ENCODE peak calls at places on chromosomes 4 and X, in five cellular contexts. L is SK-N-SH, U is HepG2, K is K562, G is GM12878. Y is an unnamed sample. For H3K27me3, the result is how much of the 10 kb centered on the place peaks cover.

GRCh38 chrX:111100191-111100590 is 4.2 kb downstream of the PAK3 start:
- DNase-seq in L (peak), U (peak), K (peak), G (no peak), Y (peak)

GRCh38 chr4:2071912-2072867 is 13.1 kb downstream of the NAT8L start:
- DNase-seq in L (peak), U (peak), K (no peak), G (no peak), Y (no peak)

GRCh38 chrX:8907678-8908077 is 106.5 kb upstream of the FAM9A start:
- DNase-seq in L (no peak), U (no peak), K (no peak), G (no peak), Y (no peak)

GRCh38 chrX:82756272-82756671 is 751.8 kb upstream of the POU3F4 start:
- DNase-seq in L (no peak), U (no peak), K (no peak), G (no peak), Y (no peak)

GRCh38 chr4:34615315-34615714 is 1629.0 kb downstream of the ARAP2 start:
- DNase-seq in L (no peak), U (no peak), K (no peak), G (no peak), Y (no peak)

GRCh38 chrX:130260316-130260715 is 8.4 kb downstream of the ZNF280C start:
- DNase-seq in L (no peak), U (no peak), K (peak), G (no peak), Y (peak)

GRCh38 chrX:115189110-115189509 is at the start of gene RBMXL3:
- DNase-seq in L (no peak), U (no peak), K (peak), G (no peak), Y (no peak)

GRCh38 chrX:12979011-12979629 is 4.2 kb downstream of the TMSB4X start:
- DNase-seq in L (no peak), U (no peak), K (no peak), G (no peak), Y (no peak)

GRCh38 chr4:19002170-19002569 is 980.6 kb upstream of the LCORL start:
- DNase-seq in L (no peak), U (no peak), K (no peak), G (no peak), Y (no peak)

GRCh38 chr4:155403886-155404285 is 27.1 kb upstream of the MAP9 start:
- DNase-seq in L (peak), U (no peak), K (no peak), G (no peak), Y (peak)

GRCh38 chr4:8854016-8854415 is 17.6 kb downstream of the HMX1 start:
- DNase-seq in L (no peak), U (no peak), K (no peak), G (no peak), Y (no peak)

GRCh38 chr4:8854866-8855265 is 16.8 kb downstream of the HMX1 start:
- DNase-seq in L (no peak), U (no peak), K (no peak), G (no peak), Y (no peak)

GRCh38 chr4:8857682-8858187 is 13.9 kb downstream of the HMX1 start:
- DNase-seq in L (no peak), U (no peak), K (no peak), G (no peak), Y (no peak)

GRCh38 chr4:8856835-8857590 is 14.6 kb downstream of the HMX1 start:
- DNase-seq in L (no peak), U (no peak), K (no peak), G (no peak), Y (no peak)

DNA sequence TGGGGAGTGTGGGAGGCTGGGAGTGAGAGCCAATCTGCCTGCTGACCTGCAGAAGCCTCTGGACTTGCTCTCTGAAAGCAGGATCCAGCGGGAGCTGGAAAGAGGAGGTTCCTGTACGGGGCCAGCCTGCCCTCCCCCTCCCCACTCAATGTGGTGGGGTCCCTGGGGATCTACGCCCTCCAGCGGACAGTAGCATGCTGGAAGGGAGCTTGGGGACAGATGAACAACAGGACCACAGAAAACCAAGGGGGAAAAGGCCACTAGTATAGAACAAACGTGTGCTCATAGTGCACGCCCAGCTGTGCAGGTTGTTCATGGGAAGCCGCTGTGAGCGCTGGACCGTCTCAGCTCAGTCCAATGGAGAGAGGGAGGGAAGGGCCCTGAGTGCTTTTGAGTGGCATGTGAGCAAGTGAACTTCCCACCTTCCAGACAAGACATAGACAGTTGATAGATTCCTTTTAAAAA is 15.8 kb downstream of the HMX1 start:
- DNase-seq in L (no peak), U (no peak), K (no peak), G (no peak), Y (no peak)
- H3K27me3 ChIP-seq in L (under half), U (under half), K (half or more), G (under half), Y (under half)

GRCh38 chr4:85747871-85748491 is 273.0 kb downstream of the ARHGAP24 start:
- DNase-seq in L (peak), U (peak), K (peak), G (no peak), Y (peak)
- TF ChIP-seq ZBTB33 in L (no peak), U (no peak), K (no peak), G (no peak), Y (no peak)

GRCh38 chr4:158786155-158786581 is 17.3 kb downstream of the FNIP2 start:
- DNase-seq in L (no peak), U (no peak), K (no peak), G (no peak), Y (no peak)
- H3K27me3 ChIP-seq in L (under half), U (under half), K (under half), G (under half), Y (under half)

DNA sequence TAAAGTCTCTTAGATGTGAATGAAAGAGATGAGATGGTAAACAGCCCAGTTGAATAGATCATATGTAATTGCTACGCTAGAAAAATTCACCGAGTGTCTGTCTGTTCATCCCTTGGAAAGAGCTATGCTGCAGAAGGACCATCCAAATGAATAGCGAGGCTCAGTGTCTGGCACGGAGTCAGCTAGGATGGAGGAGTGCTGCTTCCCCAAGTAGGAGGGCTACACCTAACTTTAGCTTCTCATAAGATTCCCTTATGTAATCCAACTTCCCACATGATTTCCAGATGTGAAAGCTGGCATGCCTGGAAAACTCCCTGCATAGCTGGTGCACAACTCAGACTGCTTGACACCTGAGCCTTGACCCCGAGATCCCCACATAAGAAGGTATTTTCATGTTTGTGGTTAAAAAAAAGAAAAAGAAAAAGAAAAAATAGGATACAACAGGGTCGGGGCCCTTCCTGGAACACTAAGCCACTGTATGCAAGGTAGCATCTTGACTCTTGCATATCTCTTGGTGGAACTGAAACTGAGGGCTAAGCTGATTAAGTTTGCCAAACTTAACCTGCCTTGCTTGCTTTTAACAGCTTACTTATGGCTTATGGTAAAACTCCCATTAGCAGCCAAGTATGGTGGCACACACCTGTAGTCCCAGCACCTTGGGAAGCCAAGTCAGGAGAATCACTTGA is 82.3 kb downstream of the FREM3 start:
- DNase-seq in L (no peak), U (no peak), K (no peak), G (no peak), Y (no peak)
- TF ChIP-seq ZBTB33 in L (no peak), U (no peak), K (no peak), G (no peak), Y (no peak)

DNA sequence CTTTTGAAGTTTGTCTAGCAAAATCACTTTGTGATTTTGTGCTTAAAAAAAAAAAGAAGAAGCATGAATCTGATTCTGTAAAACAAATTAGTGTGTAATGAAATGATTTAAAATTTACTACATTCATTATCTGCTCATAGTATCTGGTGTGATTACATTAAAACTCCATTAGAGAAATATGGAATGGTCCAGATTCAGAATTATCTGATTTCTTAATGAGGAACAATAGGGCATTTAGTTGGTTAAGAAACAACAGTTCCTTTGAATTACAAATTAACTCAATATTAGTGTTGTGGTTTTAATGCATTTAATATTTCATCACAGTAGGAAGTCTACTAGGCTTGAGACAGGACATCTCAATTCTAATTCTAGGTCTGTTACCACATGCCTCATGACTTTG is 57.9 kb upstream of the PDHA1 start:
- DNase-seq in L (peak), U (no peak), K (no peak), G (no peak), Y (no peak)
- H3K27me3 ChIP-seq in L (under half), U (under half), K (under half), G (under half), Y (under half)

DNA sequence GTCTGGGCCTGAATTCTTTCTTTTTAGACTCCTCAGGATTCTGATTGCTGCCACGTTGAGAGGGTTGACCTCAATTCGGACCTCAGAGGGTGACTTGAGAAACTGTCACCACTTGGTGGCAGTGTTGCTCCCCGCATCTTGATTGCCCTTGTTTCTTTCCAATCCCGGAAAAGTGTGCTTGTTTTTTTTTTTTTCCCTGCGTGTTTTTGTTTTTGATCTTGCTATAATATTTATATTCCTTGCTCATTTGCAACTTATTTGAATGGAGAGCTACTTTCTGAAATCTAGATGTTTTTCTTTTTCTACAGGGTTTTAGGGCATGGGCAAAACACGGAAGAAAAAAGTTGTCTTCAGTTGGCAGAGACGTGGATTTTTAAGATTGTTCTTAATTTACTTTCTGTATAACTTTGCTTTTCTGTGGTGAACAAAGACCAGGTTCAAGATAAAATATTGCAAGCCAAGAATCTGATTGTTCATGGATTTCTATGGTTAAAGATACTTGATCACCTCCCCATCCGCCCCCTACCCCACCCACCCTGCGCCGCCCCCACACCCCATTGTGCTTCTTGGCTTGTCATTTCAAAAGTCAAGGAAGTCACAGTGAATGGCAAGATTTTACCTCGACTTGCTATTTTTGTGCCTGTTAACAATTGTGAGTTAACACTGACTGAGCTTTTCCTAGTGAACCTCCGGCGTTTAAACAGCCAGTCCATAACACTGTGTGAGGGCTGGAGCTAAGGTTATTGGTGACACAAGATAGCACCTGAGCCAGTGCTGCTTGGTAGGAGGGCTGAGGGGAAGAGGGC is 102.1 kb downstream of the PTTG2 start:
- DNase-seq in L (peak), U (peak), K (peak), G (no peak), Y (peak)
- TF ChIP-seq ZBTB33 in L (no peak), U (no peak), K (no peak), G (no peak), Y (no peak)

GRCh38 chrX:68941385-68941952 is 112.6 kb downstream of the EFNB1 start:
- DNase-seq in L (no peak), U (no peak), K (peak), G (no peak), Y (no peak)
- H3K27me3 ChIP-seq in L (under half), U (under half), K (under half), G (under half), Y (under half)

GRCh38 chrX:118603981-118604380 is 108.4 kb downstream of the DOCK11 start:
- DNase-seq in L (peak), U (peak), K (peak), G (peak), Y (peak)
- TF ChIP-seq ZBTB33 in L (no peak), U (no peak), K (no peak), G (no peak), Y (no peak)

GRCh38 chr4:7112656-7113055 is 44.8 kb upstream of the GRPEL1 start:
- DNase-seq in L (no peak), U (no peak), K (no peak), G (no peak), Y (no peak)
- H3K27me3 ChIP-seq in L (under half), U (under half), K (half or more), G (under half), Y (under half)

Y was measured in HCT116.